ENCODE peak calls at places on chromosomes 1 and 21, in ten cellular contexts. X is fibroblast of the conjunctiva; G is CD8-positive, alpha-beta memory T cell; N is mesothelial cell of epicardium; D is cerebellum; V is anterior cingulate cortex; Y is substantia nigra; Z is T1000; E is nephron progenitor cell; W is NCI-H146. L is an unnamed sample.

GRCh38 chr1:160636076-160636475 is 10.8 kb downstream of the SLAMF1 start:
- DNase-seq in X (no peak), G (no peak), N (no peak), D (no peak), V (no peak), Y (no peak), Z (no peak), E (no peak), W (no peak), L (no peak)

GRCh38 chr1:46820076-46820475 is 21.2 kb downstream of the CYP4B1 start:
- DNase-seq in X (no peak), G (no peak), N (no peak), D (no peak), V (no peak), Y (no peak), Z (no peak), E (no peak), W (no peak), L (no peak)

GRCh38 chr1:100313382-100313781 is 38.9 kb upstream of the CDC14A start:
- DNase-seq in X (no peak), G (no peak), N (no peak), D (no peak), V (no peak), Y (no peak), Z (no peak), E (no peak), W (no peak), L (no peak)

GRCh38 chr1:183604048-183604808 is 14.0 kb upstream of the NCF2 start:
- DNase-seq in X (no peak), G (no peak), N (no peak), D (no peak), V (no peak), Y (no peak), Z (peak), E (no peak), W (no peak), L (no peak)

GRCh38 chr1:169106921-169107672 is 607 bp downstream of the ATP1B1 start:
- DNase-seq in X (no peak), G (no peak), N (peak), D (no peak), V (no peak), Y (no peak), Z (no peak), E (peak), W (peak), L (no peak)

GRCh38 chr21:33071878-33072306 is 2.0 kb downstream of the OLIG1 start:
- DNase-seq in X (no peak), G (no peak), N (no peak), D (no peak), V (no peak), Y (no peak), Z (no peak), E (peak), W (no peak), L (no peak)

GRCh38 chr1:237394263-237394662 is 352.3 kb downstream of the RYR2 start:
- DNase-seq in X (no peak), G (no peak), N (no peak), D (no peak), V (no peak), Y (no peak), Z (no peak), E (no peak), W (no peak), L (no peak)

GRCh38 chr1:41540886-41541591 is 56.6 kb upstream of the EDN2 start:
- DNase-seq in X (no peak), G (no peak), N (peak), D (no peak), V (no peak), Y (no peak), Z (no peak), E (no peak), W (no peak), L (no peak)

GRCh38 chr1:15526021-15526489 is 593 bp upstream of the DNAJC16 start:
- DNase-seq in X (no peak), G (no peak), N (peak), D (no peak), V (no peak), Y (no peak), Z (no peak), E (peak), W (peak), L (peak)

GRCh38 chr1:16631248-16632043 is 18.1 kb upstream of the NBPF1 start:
- DNase-seq in X (no peak), G (no peak), N (peak), D (no peak), V (no peak), Y (no peak), Z (no peak), E (peak), W (no peak), L (no peak)

GRCh38 chr1:163258181-163258580 is 55.5 kb upstream of the RGS5 start:
- DNase-seq in X (peak), G (no peak), N (no peak), D (no peak), V (no peak), Y (no peak), Z (no peak), E (no peak), W (no peak), L (peak)

GRCh38 chr1:242030071-242030470 is 31.2 kb upstream of the MAP1LC3C start:
- DNase-seq in X (no peak), G (no peak), N (no peak), D (no peak), V (no peak), Y (no peak), Z (no peak), E (no peak), W (no peak), L (no peak)

GRCh38 chr1:27623327-27624212 is 11.4 kb downstream of the FGR start:
- DNase-seq in X (no peak), G (no peak), N (no peak), D (no peak), V (no peak), Y (no peak), Z (no peak), E (no peak), W (no peak), L (no peak)

GRCh38 chr1:53206735-53207379 is 10.2 kb downstream of the CPT2 start:
- DNase-seq in X (no peak), G (no peak), N (no peak), D (no peak), V (no peak), Y (no peak), Z (no peak), E (no peak), W (no peak), L (no peak)

GRCh38 chr1:178051071-178051470 is 42.8 kb upstream of the RASAL2 start:
- DNase-seq in X (no peak), G (no peak), N (no peak), D (no peak), V (no peak), Y (no peak), Z (no peak), E (no peak), W (no peak), L (no peak)

GRCh38 chr1:189117072-189117770 is 1360.4 kb downstream of the BRINP3 start:
- DNase-seq in X (no peak), G (no peak), N (no peak), D (no peak), V (no peak), Y (no peak), Z (no peak), E (no peak), W (no peak), L (no peak)

L was measured in foreskin melanocyte.